ENCODE peak calls at places on chromosomes 4 and X, in five cellular contexts. N, R, P, J and I are unnamed samples.

GRCh38 chr4:6359536-6360308 is 90.1 kb downstream of the WFS1 start:
- DNase-seq in N (no peak), R (no peak), P (no peak), J (no peak), I (no peak)

GRCh38 chr4:6239968-6240367 is 29.7 kb upstream of the WFS1 start:
- DNase-seq in N (peak; percentile 47), R (no peak), P (no peak), J (no peak), I (peak; percentile 27)

GRCh38 chr4:15427126-15427525 is 707 bp upstream of the C1QTNF7 start:
- DNase-seq in N (no peak), R (no peak), P (no peak), J (no peak), I (no peak)

GRCh38 chr4:133162941-133163340 is 13.8 kb downstream of the PCDH10 start:
- DNase-seq in N (no peak), R (no peak), P (no peak), J (no peak), I (no peak)

GRCh38 chrX:66408507-66408906 is 230.4 kb downstream of the EDA2R start:
- DNase-seq in N (no peak), R (no peak), P (no peak), J (no peak), I (no peak)

GRCh38 chr4:82814034-82814433 is 15.4 kb upstream of the SCD5 start:
- DNase-seq in N (no peak), R (no peak), P (no peak), J (no peak), I (no peak)

GRCh38 chr4:81472249-81473085 is 760 bp upstream of the RASGEF1B start:
- DNase-seq in N (peak; percentile 73), R (peak; percentile 61), P (peak; percentile 21), J (peak; percentile 57), I (no peak)

GRCh38 chrX:22527302-22527701 is 254.6 kb downstream of the CBLL2 start:
- DNase-seq in N (no peak), R (no peak), P (no peak), J (no peak), I (no peak)

GRCh38 chr4:102344520-102344954 is 745 bp downstream of the SLC39A8 start:
- DNase-seq in N (peak; percentile 75), R (no peak), P (peak; percentile 47), J (peak; percentile 71), I (peak; percentile 89)

GRCh38 chr4:7023486-7023885 is 19.7 kb upstream of the TADA2B start:
- DNase-seq in N (no peak), R (no peak), P (no peak), J (no peak), I (peak; percentile 42)

GRCh38 chr4:27040351-27040750 is 179.7 kb downstream of the STIM2 start:
- DNase-seq in N (no peak), R (no peak), P (no peak), J (no peak), I (no peak)

DNA sequence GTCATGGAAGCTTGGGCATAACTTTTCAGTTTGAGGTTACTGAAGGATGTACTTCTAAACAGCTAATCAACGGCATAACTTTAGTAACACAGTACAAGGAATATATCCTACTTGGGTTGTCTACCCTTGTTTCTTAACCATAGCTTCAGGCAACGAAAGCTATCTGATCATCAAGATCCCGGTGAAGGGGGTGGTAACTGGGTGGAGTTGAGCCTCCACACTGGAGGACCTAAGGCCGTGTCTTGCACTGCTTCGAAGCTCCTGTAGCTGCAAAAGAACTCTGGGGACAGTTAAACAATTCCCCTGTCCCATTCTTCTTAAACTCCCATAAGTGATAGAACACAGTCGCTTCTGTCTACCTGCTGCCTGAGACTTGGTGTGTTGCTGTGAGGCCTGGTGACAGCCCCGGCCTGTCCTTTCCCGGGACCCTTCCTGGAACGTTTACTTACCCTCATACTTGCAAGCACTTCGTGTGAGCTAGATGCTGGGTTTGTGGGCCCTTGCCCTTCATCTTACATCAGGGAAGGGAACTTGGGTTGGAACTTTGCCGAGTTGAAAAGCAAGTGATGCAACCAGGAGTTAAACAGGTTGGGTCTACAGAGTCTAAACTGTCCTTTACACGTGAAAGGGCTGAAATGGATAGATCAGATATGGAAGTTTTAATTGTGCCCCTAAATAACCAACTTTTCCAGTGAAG is 5.8 kb upstream of the WDR1 start:
- DNase-seq in N (no peak), R (no peak), P (no peak), J (no peak), I (no peak)
- H3K4me3 ChIP-seq in N (no peak overlapping the region), R (no peak overlapping the region), P (no peak overlapping the region), J (no peak overlapping the region), I (no peak overlapping the region)

GRCh38 chr4:40612831-40613230 is 16.8 kb downstream of the RBM47 start:
- DNase-seq in N (no peak), R (no peak), P (no peak), J (no peak), I (no peak)

GRCh38 chr4:40613456-40613855 is 16.2 kb downstream of the RBM47 start:
- DNase-seq in N (no peak), R (no peak), P (no peak), J (no peak), I (no peak)

GRCh38 chr4:40617903-40618302 is 11.8 kb downstream of the RBM47 start:
- DNase-seq in N (no peak), R (no peak), P (no peak), J (no peak), I (no peak)

GRCh38 chr4:40608628-40609027 is 21.0 kb downstream of the RBM47 start:
- DNase-seq in N (no peak), R (no peak), P (no peak), J (no peak), I (no peak)

DNA sequence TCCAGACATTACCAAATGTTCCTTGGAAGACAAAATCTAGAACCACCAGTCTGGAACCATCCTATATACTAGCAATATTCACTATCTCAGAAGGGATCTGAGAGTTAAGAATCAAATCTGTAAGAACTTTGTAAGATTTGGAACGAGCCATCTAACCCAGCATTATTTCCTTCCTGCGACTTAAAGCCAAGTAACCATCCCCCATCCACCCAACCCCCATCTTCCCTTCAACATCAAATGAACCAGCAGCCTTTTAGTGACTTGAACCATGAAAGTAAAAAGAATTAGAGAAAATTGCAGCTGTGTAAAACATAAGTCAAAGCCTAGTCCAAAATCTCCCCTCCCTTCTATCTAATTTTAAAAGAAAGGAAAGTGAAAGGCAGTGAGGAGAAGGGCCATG is 15.6 kb downstream of the RBM47 start:
- DNase-seq in N (no peak), R (no peak), P (no peak), J (no peak), I (no peak)
- H3K27ac ChIP-seq in N (no peak overlapping the region), R (no peak overlapping the region), P (no peak overlapping the region), J (no peak overlapping the region), I (no peak overlapping the region)

GRCh38 chr4:182878633-182879495 is 38.3 kb downstream of the DCTD start:
- DNase-seq in N (peak; percentile 65), R (no peak), P (no peak), J (no peak), I (no peak)
- H3K4me3 ChIP-seq in N (no peak overlapping the region), R (no peak overlapping the region), P (no peak overlapping the region), J (no peak overlapping the region), I (no peak overlapping the region)

DNA sequence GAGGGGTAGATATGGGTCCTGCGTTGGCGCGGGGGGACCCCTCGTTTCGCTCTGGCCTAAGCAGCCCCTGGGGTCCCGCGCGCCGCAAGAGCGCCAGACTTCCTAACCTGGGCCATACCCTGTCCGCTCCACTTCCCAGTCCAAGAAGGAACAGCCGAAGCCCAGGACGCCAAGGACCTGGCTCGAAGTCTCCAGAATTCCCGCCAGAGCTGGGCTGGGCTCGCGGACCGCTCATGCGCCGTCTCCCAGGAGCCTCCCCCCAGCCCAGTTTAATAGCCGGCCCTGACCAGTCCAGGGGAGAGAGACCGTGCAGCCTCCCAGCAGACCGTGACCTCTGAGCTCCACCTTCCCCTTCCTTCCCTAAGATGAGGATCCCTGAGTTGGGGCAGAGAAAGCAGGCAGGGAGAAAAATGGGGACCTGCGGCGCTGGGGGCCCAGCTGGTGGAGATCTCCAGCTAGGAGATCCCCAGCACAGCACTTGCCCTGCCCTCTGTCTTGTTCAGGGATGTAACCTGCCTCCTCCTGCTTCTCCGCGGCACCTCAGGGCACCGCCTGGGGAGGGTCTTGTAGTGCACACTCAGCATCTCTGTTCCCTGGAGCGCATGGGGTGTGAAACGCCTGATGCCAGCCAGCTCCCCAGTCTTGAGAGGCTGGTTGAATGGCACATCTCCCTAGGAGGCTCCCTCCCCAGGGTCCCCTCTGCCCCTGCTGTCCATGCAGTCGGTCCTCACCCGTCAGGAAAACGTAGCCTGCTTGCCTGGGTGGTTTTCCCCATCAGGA is 1.2 kb upstream of the LETM1 start:
- DNase-seq in N (no peak), R (peak; percentile 21), P (no peak), J (peak; percentile 44), I (peak; percentile 90)
- H3K27ac ChIP-seq in N (peak overlapping the region; percentile 84), R (peak overlapping the region; percentile 36), P (no peak overlapping the region), J (peak overlapping the region; percentile 89), I (peak overlapping the region; percentile 80)

DNA sequence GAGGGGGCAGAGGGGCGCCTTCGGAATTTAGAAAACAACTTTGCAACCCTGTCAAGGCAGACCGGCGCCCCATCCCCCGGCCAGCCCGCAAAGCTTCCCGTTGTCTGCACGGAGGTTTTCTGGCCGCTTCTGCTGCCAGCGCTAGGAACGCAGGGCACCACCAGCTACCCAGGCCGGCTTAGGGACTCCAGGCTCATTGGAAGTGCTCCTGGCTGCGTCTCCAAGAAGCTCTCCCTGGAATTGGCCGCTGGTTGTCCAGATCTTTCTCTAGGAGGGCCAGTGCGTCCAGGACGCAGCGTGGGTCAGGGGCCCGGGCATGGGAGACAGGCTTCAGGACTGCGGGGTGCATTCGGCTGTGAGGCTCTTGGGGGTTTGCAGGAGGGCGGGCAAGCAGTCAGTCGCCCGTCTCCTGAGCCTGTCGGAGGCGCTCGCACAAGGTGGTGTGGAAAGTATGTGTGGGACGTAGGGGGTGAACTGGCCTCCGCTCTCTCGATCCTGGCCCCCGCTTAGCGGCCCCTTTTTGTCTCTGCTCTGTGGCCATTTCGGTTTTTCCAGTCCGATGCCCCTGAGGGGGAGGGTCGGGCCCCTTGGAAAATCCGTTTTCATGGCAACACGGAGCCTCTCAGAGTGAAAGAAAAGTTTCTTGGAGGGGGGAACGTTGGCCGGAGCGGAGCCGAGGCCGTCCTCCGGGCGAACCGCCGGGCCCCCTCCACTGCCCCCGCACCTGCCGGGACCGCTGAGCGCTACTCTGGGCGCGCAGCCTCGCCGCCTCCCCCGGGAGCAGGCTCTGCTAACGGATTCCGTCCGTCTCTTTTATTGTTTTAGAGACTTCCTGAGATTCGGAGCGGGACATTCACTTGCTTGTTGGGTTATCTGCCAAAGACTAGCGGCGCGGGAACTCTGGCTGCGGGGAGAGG is 810 bp upstream of the SOX3 start:
- DNase-seq in N (no peak), R (no peak), P (no peak), J (no peak), I (no peak)
- H3K4me3 ChIP-seq in N (no peak overlapping the region), R (no peak overlapping the region), P (no peak overlapping the region), J (no peak overlapping the region), I (no peak overlapping the region)

DNA sequence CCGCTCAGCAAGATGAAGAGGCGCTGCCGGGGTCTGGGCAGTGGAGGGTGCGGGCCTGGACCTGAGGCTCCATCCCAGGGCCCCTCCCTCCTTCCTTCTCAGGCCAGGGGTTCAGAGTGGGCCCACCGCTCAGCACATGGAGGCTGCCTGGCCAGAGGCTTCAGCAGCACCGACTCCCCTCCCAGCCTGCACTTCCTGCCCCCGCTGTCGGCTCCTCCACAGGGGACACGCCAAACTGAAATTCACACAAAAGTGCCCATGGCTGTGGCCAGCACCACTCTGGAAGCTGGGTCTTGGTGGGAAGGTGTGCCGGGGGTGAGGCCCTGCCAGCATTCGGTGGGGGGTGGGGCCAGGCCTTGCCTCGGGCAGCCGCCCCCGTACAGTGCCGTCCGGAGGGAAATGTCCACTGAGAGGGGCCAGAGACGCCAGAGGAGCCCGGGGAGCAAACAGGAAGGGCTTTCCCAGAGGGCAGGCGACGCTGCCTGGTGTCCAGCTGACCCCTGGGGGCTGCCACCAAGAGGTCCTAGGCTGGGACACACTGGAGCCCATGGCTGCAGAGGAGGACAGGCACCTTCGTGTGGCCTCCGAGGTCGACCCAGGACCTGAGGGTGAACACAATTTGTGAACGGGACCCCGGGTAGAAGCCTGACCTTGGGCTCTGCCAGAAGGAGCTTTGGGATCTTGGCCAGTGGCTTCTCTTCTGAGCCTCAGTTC is 84.6 kb upstream of the AFAP1 start:
- DNase-seq in N (no peak), R (no peak), P (no peak), J (no peak), I (peak; percentile 54)
- H3K27ac ChIP-seq in N (no peak overlapping the region), R (no peak overlapping the region), P (no peak overlapping the region), J (no peak overlapping the region), I (no peak overlapping the region)